ENCODE peak calls at places on chromosomes 3 and 15, in seven cellular contexts. C is natural killer cell; Y is nucleus accumbens; I is stimulated activated CD4-positive, alpha-beta T cell treated with anti-CD3 and anti-CD28 coated beads, Interleukin-1b, Interleukin-23, amount 100 ng/mL, for 1 hour; L is mesenteric fat pad; R is Peyer's patch; O is T-helper 17 cell. E is an unnamed sample.

GRCh38 chr3:146519810-146520209 is 24.6 kb downstream of the PLSCR1 start:
- DNase-seq in R (no peak), O (no peak), Y (no peak), L (no peak), I (no peak), C (no peak), E (no peak)

GRCh38 chr3:108953210-108953609 is 469 bp downstream of the GUCA1C start:
- DNase-seq in O (no peak), R (no peak), C (no peak), I (no peak), L (no peak), Y (no peak), E (no peak)

GRCh38 chr3:157086053-157086761 is 73.7 kb downstream of the CCNL1 start:
- DNase-seq in O (no peak), R (no peak), C (no peak), I (no peak), Y (no peak), L (no peak), E (no peak)

GRCh38 chr15:36271048-36271447 is 308.4 kb upstream of the CDIN1 start:
- DNase-seq in I (no peak), L (no peak), R (no peak), Y (no peak), C (no peak), O (no peak), E (no peak)

GRCh38 chr3:29156071-29156715 is 124.7 kb upstream of the RBMS3 start:
- DNase-seq in I (no peak), C (no peak), L (no peak), R (no peak), O (no peak), Y (no peak), E (no peak)

GRCh38 chr3:71910107-71910506 is 125.2 kb upstream of the PROK2 start:
- DNase-seq in R (no peak), L (no peak), O (no peak), I (no peak), Y (no peak), C (no peak), E (no peak)

GRCh38 chr3:144053121-144053520 is 81.5 kb downstream of the DIPK2A start:
- DNase-seq in I (no peak), L (no peak), Y (no peak), R (no peak), C (no peak), O (no peak), E (no peak)

GRCh38 chr3:87298111-87298718 is 21.8 kb upstream of the POU1F1 start:
- DNase-seq in R (no peak), C (no peak), Y (no peak), O (no peak), L (no peak), I (no peak), E (no peak)

GRCh38 chr15:45150997-45151396 is 21.2 kb downstream of the DUOX1 start:
- DNase-seq in I (no peak), Y (no peak), L (no peak), O (no peak), C (no peak), R (no peak), E (no peak)

GRCh38 chr3:159804726-159805410 is 183.8 kb upstream of the IL12A start:
- DNase-seq in Y (peak; percentile 75), R (peak; percentile 79), C (no peak), O (no peak), L (no peak), I (no peak), E (no peak)

GRCh38 chr3:149702691-149703426 is 45.0 kb upstream of the WWTR1 start:
- DNase-seq in Y (no peak), C (no peak), R (no peak), O (no peak), I (no peak), L (no peak), E (no peak)

GRCh38 chr3:78721771-78722543 is 1045.8 kb downstream of the ROBO1 start:
- DNase-seq in I (no peak), L (no peak), Y (no peak), C (no peak), R (no peak), O (no peak), E (no peak)

GRCh38 chr15:40793216-40793989 is 13.5 kb upstream of the ZFYVE19 start:
- DNase-seq in O (no peak), I (no peak), C (no peak), Y (no peak), R (peak; percentile 92), L (no peak), E (no peak)

GRCh38 chr3:70000563-70001081 is 1.1 kb downstream of the SAMMSON start:
- DNase-seq in Y (peak; percentile 72), O (no peak), C (no peak), R (no peak), L (no peak), I (no peak), E (no peak)

GRCh38 chr3:129961142-129961541 is 13.4 kb upstream of the TRH start:
- DNase-seq in I (no peak), Y (no peak), O (no peak), C (no peak), L (no peak), R (no peak), E (no peak)

E was measured in cardiac septum.